ENCODE peak calls at places on chromosomes 11 and 22, in eight cellular contexts. V is mammary epithelial cell, C is neural progenitor cell, G is aorta, M is heart left ventricle, O is neuronal stem cell, X is cardiac muscle cell, R is thoracic aorta. Z is an unnamed sample.

GRCh38 chr22:28783786-28784671 is 11.5 kb downstream of the CCDC117 start:
- DNase-seq in G (no peak), O (no peak), R (no peak), V (no peak), M (no peak), X (no peak), C (no peak), Z (no peak)

GRCh38 chr11:84384637-84385227 is 1098.6 kb upstream of the CCDC90B start:
- DNase-seq in O (peak; percentile 39), C (peak; percentile 65), R (peak; percentile 3), M (no peak), V (peak; percentile 28), X (peak; percentile 66), G (no peak), Z (peak; percentile 6)

GRCh38 chr11:61657566-61657965 is 22.6 kb upstream of the DAGLA start:
- DNase-seq in O (no peak), M (no peak), R (no peak), C (no peak), G (no peak), X (peak; percentile 15), V (peak; percentile 45), Z (no peak)

GRCh38 chr11:113163291-113164030 is 150.9 kb upstream of the TTC12 start:
- DNase-seq in V (no peak), G (no peak), O (no peak), C (no peak), R (no peak), M (no peak), X (peak; percentile 67), Z (no peak)

GRCh38 chr11:8247312-8247711 is 16.4 kb downstream of the LMO1 start:
- DNase-seq in G (peak; percentile 43), V (no peak), M (no peak), R (no peak), C (no peak), X (peak; percentile 8), O (no peak), Z (peak; percentile 15)

GRCh38 chr22:36413022-36413770 is 25.4 kb upstream of the MYH9 start:
- DNase-seq in R (no peak), O (no peak), G (no peak), C (no peak), M (no peak), X (no peak), V (no peak), Z (no peak)

GRCh38 chr22:49657275-49657973 is 170.2 kb downstream of the BRD1 start:
- DNase-seq in R (no peak), X (no peak), C (no peak), O (no peak), M (peak; percentile 86), G (peak; percentile 81), V (no peak), Z (no peak)

GRCh38 chr11:57567210-57567511 is 311 bp downstream of the UBE2L6 start:
- DNase-seq in V (peak; percentile 16), M (no peak), R (no peak), C (no peak), X (no peak), O (no peak), G (no peak), Z (no peak)

GRCh38 chr22:40036591-40037225 is 42.0 kb downstream of the FAM83F start:
- DNase-seq in O (peak; percentile 63), R (no peak), X (peak; percentile 85), G (peak; percentile 63), V (no peak), M (no peak), C (peak; percentile 88), Z (peak; percentile 57)

GRCh38 chr11:90323289-90323688 is 100.4 kb upstream of the CHORDC1 start:
- DNase-seq in V (no peak), X (no peak), O (no peak), G (no peak), R (no peak), M (no peak), C (no peak), Z (no peak)

GRCh38 chr22:43289976-43290663 is 53.1 kb downstream of the SCUBE1 start:
- DNase-seq in V (peak; percentile 15), O (no peak), X (peak; percentile 53), G (peak; percentile 70), C (no peak), M (peak; percentile 71), R (no peak), Z (peak; percentile 45)

GRCh38 chr11:132234878-132235277 is 864.5 kb downstream of the NTM start:
- DNase-seq in M (no peak), R (no peak), V (peak; percentile 23), G (no peak), O (no peak), C (no peak), X (peak; percentile 20), Z (no peak)

GRCh38 chr22:34105461-34106062 is 185.3 kb upstream of the LARGE1 start:
- DNase-seq in C (peak; percentile 79), G (peak; percentile 55), R (no peak), O (peak; percentile 62), M (no peak), X (no peak), V (peak; percentile 20), Z (peak; percentile 12)

GRCh38 chr22:35629406-35630234 is 12.5 kb upstream of the MB start:
- DNase-seq in O (no peak), G (peak; percentile 89), C (no peak), M (peak; percentile 77), X (peak; percentile 98), V (peak; percentile 98), R (peak; percentile 73), Z (peak; percentile 98)

GRCh38 chr11:32972781-32973180 is 42.9 kb upstream of the DEPDC7 start:
- DNase-seq in M (no peak), O (no peak), C (no peak), G (no peak), R (no peak), X (no peak), V (no peak), Z (no peak)

GRCh38 chr11:8262552-8263108 is 1.0 kb downstream of the LMO1 start:
- DNase-seq in M (peak; percentile 73), V (peak; percentile 51), O (peak; percentile 81), G (no peak), C (peak; percentile 92), R (no peak), X (peak; percentile 66), Z (peak; percentile 61)

DNA sequence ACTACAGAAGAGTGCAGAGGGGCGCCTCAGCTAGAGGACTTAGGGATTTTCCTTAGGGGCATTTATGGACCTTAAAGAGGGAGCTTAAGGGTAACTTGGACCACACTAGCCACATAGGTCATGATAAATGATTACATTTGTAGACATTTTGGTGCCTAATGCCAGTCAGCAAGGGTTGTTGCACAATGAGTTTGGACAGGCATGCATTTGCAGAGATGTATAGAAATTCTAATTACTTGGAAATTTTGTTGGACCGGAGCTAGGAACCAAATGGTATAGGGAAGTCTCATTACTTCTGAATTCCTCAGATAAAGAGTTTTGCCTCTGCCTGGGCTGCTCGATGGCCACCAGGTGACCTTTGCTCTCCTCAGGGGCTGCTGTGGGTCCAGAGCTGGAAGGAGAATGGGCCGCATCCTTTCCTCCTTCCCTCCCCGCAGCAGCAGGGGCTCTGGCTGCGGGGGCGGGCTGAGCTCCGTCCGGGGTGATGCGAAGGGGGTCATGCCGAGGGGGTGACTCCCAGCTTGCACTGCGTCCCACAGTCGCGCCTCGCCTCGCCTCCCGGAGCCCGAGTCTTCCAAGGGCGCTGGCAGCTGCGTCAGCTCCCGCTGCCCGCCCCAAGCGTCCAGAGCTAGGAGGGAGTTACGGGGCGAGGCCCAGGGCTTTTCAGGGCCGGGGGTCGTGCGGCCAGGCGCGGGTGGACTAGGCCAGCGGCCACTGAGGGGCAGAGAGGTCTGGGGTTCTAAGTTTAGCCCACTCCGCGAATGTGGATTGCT is 20.2 kb upstream of the MALAT1 start:
- DNase-seq in R (no peak), C (peak; percentile 34), V (no peak), M (peak; percentile 87), G (peak; percentile 79), X (peak; percentile 80), O (no peak), Z (no peak)
- H3K4me3 ChIP-seq in R (peak overlapping the region; percentile 96), C (no peak overlapping the region), V (peak overlapping the region; percentile 3), M (peak overlapping the region; percentile 16), G (no peak overlapping the region), X (no peak overlapping the region), O (peak overlapping the region; percentile 21), Z (no peak overlapping the region)

GRCh38 chr11:80596291-80596810 is 1155.5 kb upstream of the TENM4 start:
- DNase-seq in R (no peak), X (no peak), G (no peak), O (no peak), C (no peak), M (no peak), V (no peak), Z (no peak)

GRCh38 chr11:80592546-80592945 is 1151.7 kb upstream of the TENM4 start:
- DNase-seq in C (no peak), R (no peak), V (no peak), X (no peak), O (no peak), M (no peak), G (no peak), Z (no peak)

GRCh38 chr11:80595011-80595410 is 1154.2 kb upstream of the TENM4 start:
- DNase-seq in X (peak; percentile 81), O (no peak), C (no peak), R (no peak), G (no peak), M (no peak), V (peak; percentile 49), Z (no peak)

GRCh38 chr11:80598905-80599304 is 1158.1 kb upstream of the TENM4 start:
- DNase-seq in M (no peak), C (no peak), R (no peak), X (no peak), O (no peak), G (no peak), V (peak; percentile 62), Z (no peak)

DNA sequence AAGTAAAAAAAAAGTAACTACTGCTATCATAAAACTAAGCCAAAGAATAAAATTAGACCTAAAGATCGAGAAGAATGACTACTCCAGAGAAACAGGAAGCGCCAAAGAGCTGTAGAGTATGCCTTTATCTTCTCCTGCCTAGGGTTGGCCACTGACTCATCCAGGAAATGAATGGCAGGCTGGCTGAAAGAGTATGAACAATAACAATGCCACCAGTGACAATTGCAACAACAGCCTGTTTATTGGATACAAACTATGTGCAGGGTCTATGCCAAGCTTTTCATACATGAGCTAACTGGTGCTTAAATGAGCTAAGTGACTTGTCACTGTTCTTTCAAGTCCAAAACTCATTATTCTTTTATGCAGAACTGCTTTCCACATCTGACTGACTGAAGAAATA is 1153.2 kb upstream of the TENM4 start:
- DNase-seq in R (no peak), G (no peak), M (no peak), O (no peak), V (peak; percentile 76), X (peak; percentile 79), C (no peak), Z (peak; percentile 71)
- H3K9me3 ChIP-seq in R (no peaks in the 10 kb centered on the region), G (no peaks in the 10 kb centered on the region), M (no peaks in the 10 kb centered on the region), O (no peaks in the 10 kb centered on the region), V (no peaks in the 10 kb centered on the region), X (no peaks in the 10 kb centered on the region), C (no peaks in the 10 kb centered on the region), Z (no peaks in the 10 kb centered on the region)

DNA sequence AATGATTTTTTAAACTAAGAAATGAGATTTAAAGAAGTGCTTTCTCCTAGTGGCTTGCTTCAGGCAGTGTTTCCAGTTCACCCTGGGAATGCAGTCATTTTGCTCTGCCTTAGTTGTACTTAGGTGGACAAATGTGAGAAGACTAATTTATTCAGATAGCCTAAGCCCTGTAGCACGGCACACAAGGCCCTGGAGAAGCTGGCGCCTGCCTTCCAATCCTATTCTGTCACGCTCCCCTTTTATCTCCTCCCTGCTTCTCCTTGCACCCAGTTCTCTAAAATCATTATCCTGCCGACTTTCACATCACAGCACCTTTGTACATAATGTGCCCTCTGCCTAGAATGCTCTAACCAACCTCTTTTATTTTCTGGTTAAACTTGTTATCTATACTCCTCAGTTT is 64.0 kb downstream of the PPME1 start:
- DNase-seq in V (no peak), M (no peak), X (no peak), O (no peak), C (no peak), R (no peak), G (no peak), Z (no peak)
- H3K36me3 ChIP-seq in V (peaks cover 36% of the 10 kb centered on the region), M (peaks cover 83% of the 10 kb centered on the region), X (peaks cover 55% of the 10 kb centered on the region), O (peaks cover 95% of the 10 kb centered on the region), C (peaks cover 9% of the 10 kb centered on the region), R (peaks cover 17% of the 10 kb centered on the region), G (peaks cover 2% of the 10 kb centered on the region), Z (peaks cover 18% of the 10 kb centered on the region)

GRCh38 chr11:77200351-77200750 is 72.3 kb downstream of the MYO7A start:
- DNase-seq in C (no peak), R (no peak), O (no peak), X (no peak), V (no peak), G (no peak), M (no peak), Z (no peak)
- H3K4me3 ChIP-seq in C (no peak overlapping the region), R (no peak overlapping the region), O (no peak overlapping the region), X (no peak overlapping the region), V (no peak overlapping the region), G (no peak overlapping the region), M (no peak overlapping the region), Z (no peak overlapping the region)

Z was measured in MG63.